ENCODE peak calls at places on chromosomes 5 and 9, in five cellular contexts. Y, U, J, Z and G are unnamed samples.

GRCh38 chr5:38551020-38552017 is 5.1 kb downstream of the LIFR start:
- DNase-seq in Y (no peak), U (peak), J (peak), Z (peak), G (no peak)

GRCh38 chr5:29114331-29114768 is 2076.0 kb upstream of the CDH9 start:
- DNase-seq in Y (no peak), U (no peak), J (no peak), Z (no peak), G (no peak)

GRCh38 chr5:68420476-68421344 is 205.2 kb downstream of the PIK3R1 start:
- DNase-seq in Y (no peak), U (peak), J (no peak), Z (no peak), G (no peak)

GRCh38 chr5:6820851-6821479 is 107.7 kb downstream of the TENT4A start:
- DNase-seq in Y (no peak), U (no peak), J (peak), Z (peak), G (no peak)

GRCh38 chr5:17105744-17106450 is 111.5 kb upstream of the BASP1 start:
- DNase-seq in Y (no peak), U (no peak), J (peak), Z (no peak), G (no peak)

GRCh38 chr9:98311541-98311940 is 56.1 kb upstream of the TBC1D2 start:
- DNase-seq in Y (no peak), U (no peak), J (no peak), Z (no peak), G (no peak)

GRCh38 chr5:116557669-116558271 is 16.9 kb downstream of the SEMA6A start:
- DNase-seq in Y (no peak), U (no peak), J (no peak), Z (no peak), G (no peak)

GRCh38 chr9:136566899-136567298 is 21.1 kb upstream of the NOTCH1 start:
- DNase-seq in Y (peak), U (peak), J (no peak), Z (no peak), G (no peak)

GRCh38 chr5:116507051-116507537 is 67.5 kb downstream of the SEMA6A start:
- DNase-seq in Y (no peak), U (no peak), J (no peak), Z (no peak), G (no peak)

GRCh38 chr9:37035472-37036236 is 1.6 kb upstream of the PAX5 start:
- DNase-seq in Y (no peak), U (no peak), J (no peak), Z (no peak), G (peak)

GRCh38 chr5:17951392-17952169 is 317.3 kb downstream of the TAF11L14 start:
- DNase-seq in Y (no peak), U (no peak), J (peak), Z (no peak), G (no peak)

GRCh38 chr5:20229286-20230005 is 241.4 kb upstream of the CDH18 start:
- DNase-seq in Y (no peak), U (no peak), J (no peak), Z (no peak), G (no peak)

GRCh38 chr9:70438341-70438924 is 24.0 kb upstream of the KLF9 start:
- DNase-seq in Y (no peak), U (peak), J (peak), Z (no peak), G (no peak)

GRCh38 chr9:38074441-38074943 is 5.5 kb upstream of the SHB start:
- DNase-seq in Y (no peak), U (no peak), J (no peak), Z (no peak), G (no peak)

GRCh38 chr5:37722236-37723146 is 117.3 kb downstream of the GDNF start:
- DNase-seq in Y (no peak), U (no peak), J (peak), Z (peak), G (peak)

GRCh38 chr5:142330444-142330843 is 5.6 kb upstream of the SPRY4 start:
- DNase-seq in Y (no peak), U (no peak), J (no peak), Z (no peak), G (no peak)

GRCh38 chr9:96241391-96241809 is 60.6 kb downstream of the HSD17B3 start:
- DNase-seq in Y (peak), U (no peak), J (peak), Z (peak), G (peak)

GRCh38 chr9:8855046-8855445 is 1055.5 kb upstream of the DMAC1 start:
- DNase-seq in Y (no peak), U (no peak), J (no peak), Z (no peak), G (no peak)

GRCh38 chr9:105359899-105360298 is 87.9 kb upstream of the FSD1L start:
- DNase-seq in Y (no peak), U (no peak), J (no peak), Z (peak), G (no peak)

GRCh38 chr9:86639899-86640379 is 285.7 kb upstream of the TUT7 start:
- DNase-seq in Y (no peak), U (no peak), J (no peak), Z (no peak), G (no peak)

GRCh38 chr9:4228142-4228541 is 71.7 kb downstream of the GLIS3 start:
- DNase-seq in Y (no peak), U (no peak), J (no peak), Z (no peak), G (no peak)

GRCh38 chr5:10461904-10462542 is 20.3 kb downstream of the ROPN1L start:
- DNase-seq in Y (no peak), U (no peak), J (no peak), Z (no peak), G (no peak)

GRCh38 chr5:132425009-132425937 is 55.8 kb downstream of the SLC22A5 start:
- DNase-seq in Y (peak), U (no peak), J (peak), Z (peak), G (peak)

GRCh38 chr5:132427285-132428146 is 58.0 kb downstream of the SLC22A5 start:
- DNase-seq in Y (peak), U (no peak), J (no peak), Z (peak), G (peak)

GRCh38 chr5:132426525-132427138 is 57.1 kb downstream of the SLC22A5 start:
- DNase-seq in Y (peak), U (peak), J (peak), Z (peak), G (peak)

GRCh38 chr5:132424167-132424935 is 54.8 kb downstream of the SLC22A5 start:
- DNase-seq in Y (no peak), U (no peak), J (no peak), Z (no peak), G (no peak)

DNA sequence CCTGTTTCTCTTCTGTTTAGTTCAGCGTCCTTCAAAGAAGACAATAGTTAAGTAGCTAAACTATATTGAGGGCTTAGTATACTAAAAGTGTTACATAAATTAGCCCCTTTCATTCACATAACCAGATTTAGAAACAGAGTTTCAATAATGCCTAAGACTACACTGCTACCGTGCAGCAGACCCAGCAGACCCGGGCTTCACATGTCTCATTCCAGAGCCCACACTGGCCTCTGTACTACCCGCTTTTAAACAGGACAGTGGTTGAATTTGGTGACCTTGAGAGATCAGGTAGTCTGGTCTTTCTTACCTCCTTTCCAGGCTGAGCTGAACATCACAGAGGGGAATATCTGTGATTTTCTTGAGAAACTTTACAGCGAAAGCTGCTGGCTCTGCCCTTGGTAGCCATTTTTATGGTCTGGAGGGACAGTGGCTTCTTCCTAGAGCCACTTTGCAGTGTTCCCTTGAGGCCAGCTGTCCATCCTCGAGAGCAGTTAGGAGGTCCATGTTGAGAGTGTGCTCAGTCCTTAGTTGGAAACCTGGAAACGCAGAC is 56.5 kb downstream of the SLC22A5 start:
- DNase-seq in Y (no peak), U (no peak), J (no peak), Z (no peak), G (no peak)
- TF ChIP-seq CTCF in Y (no peak), U (no peak), J (no peak), Z (no peak), G (no peak)

GRCh38 chr5:110590187-110590586 is 136.3 kb downstream of the TMEM232 start:
- DNase-seq in Y (no peak), U (no peak), J (peak), Z (no peak), G (no peak)
- TF ChIP-seq CTCF in Y (peak), U (peak), J (peak), Z (no peak), G (peak)

GRCh38 chr9:126480810-126481209 is 132.9 kb upstream of the LMX1B start:
- DNase-seq in Y (no peak), U (no peak), J (no peak), Z (no peak), G (no peak)

GRCh38 chr9:126479515-126479914 is 134.2 kb upstream of the LMX1B start:
- DNase-seq in Y (no peak), U (no peak), J (no peak), Z (no peak), G (no peak)

GRCh38 chr9:126481862-126482261 is 131.9 kb upstream of the LMX1B start:
- DNase-seq in Y (no peak), U (no peak), J (no peak), Z (no peak), G (no peak)

GRCh38 chr9:126483468-126484056 is 130.2 kb upstream of the LMX1B start:
- DNase-seq in Y (no peak), U (no peak), J (no peak), Z (peak), G (no peak)

DNA sequence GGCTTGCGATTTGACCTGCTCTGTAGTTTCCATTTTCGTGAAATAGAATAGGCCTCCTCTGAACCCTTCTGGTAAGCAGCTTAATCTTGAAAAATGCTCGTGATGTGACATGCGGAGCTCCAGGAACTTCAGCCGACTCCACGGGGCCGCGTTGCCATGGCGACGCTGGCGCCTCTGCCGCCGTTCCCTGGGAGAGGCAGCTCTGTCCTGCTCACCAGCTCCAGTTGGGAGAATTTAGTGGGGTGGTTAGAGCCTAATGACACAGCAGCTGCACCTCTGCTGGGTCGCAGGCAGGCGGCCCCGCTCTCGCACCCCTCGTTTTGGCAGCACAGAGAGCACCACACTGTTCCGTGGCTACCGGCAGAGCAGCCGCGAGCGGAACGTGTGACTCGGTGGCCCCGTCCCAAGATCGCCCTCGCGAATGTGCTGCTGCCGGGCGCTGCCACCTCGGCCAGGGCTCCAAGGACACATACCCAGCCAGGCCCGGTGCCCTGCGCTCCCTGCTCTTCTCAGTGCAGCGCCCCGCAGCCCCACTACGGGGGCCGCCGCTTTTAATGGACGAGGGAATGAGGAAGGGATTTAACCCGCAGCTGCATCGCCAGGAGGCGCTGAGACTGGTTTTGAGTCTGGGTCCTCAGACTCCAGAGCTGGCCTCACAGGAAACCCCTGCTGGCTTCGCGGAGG is 131.2 kb upstream of the LMX1B start:
- DNase-seq in Y (no peak), U (no peak), J (no peak), Z (no peak), G (no peak)
- TF ChIP-seq CTCF in Y (no peak), U (no peak), J (no peak), Z (no peak), G (no peak)

GRCh38 chr5:151024894-151025606 is 4.7 kb downstream of the GPX3 start:
- DNase-seq in Y (no peak), U (no peak), J (no peak), Z (no peak), G (no peak)
- TF ChIP-seq CTCF in Y (no peak), U (no peak), J (no peak), Z (no peak), G (no peak)

GRCh38 chr5:32778403-32778802 is 67.3 kb downstream of the NPR3 start:
- DNase-seq in Y (no peak), U (no peak), J (no peak), Z (no peak), G (no peak)
- TF ChIP-seq CTCF in Y (no peak), U (no peak), J (no peak), Z (no peak), G (no peak)